ENCODE peak calls at places on chromosomes 4 and X, in four cellular contexts. G is NCI-H446 treated with DMSO at 0.1 percent for 48 hours, C is GM13976, Z is NCI-H1694. I is an unnamed sample.

GRCh38 chr4:128322986-128323385 is 35.4 kb upstream of the PGRMC2 start:
- DNase-seq in G (no peak), C (no peak), Z (no peak), I (no peak)

GRCh38 chr4:169756971-169757574 is 671 bp downstream of the HPF1 start:
- DNase-seq in Z (no peak), C (no peak), G (no peak), I (no peak)

GRCh38 chrX:119150163-119151135 is 22.8 kb upstream of the KIAA1210 start:
- DNase-seq in G (no peak), Z (no peak), C (no peak), I (no peak)

GRCh38 chr4:83083925-83084475 is 30.5 kb downstream of the PLAC8 start:
- DNase-seq in G (no peak), C (no peak), Z (no peak), I (no peak)

GRCh38 chr4:8009710-8010534 is 70.3 kb upstream of the AFAP1 start:
- DNase-seq in Z (no peak), G (no peak), C (no peak), I (no peak)

GRCh38 chrX:13689519-13690211 is 737 bp downstream of the RAB9A start:
- DNase-seq in Z (no peak), G (no peak), C (no peak), I (no peak)

GRCh38 chrX:7139202-7140081 is 8.1 kb upstream of the STS start:
- DNase-seq in G (no peak), C (no peak), Z (no peak), I (no peak)

GRCh38 chr4:157655101-157655818 is 434.7 kb downstream of the GRIA2 start:
- DNase-seq in G (no peak), C (no peak), Z (no peak), I (no peak)

GRCh38 chr4:21790437-21791029 is 158.0 kb downstream of the KCNIP4 start:
- DNase-seq in G (no peak), Z (peak), C (no peak), I (no peak)

GRCh38 chr4:3781193-3781886 is 15.2 kb downstream of the ADRA2C start:
- DNase-seq in C (no peak), G (no peak), Z (no peak), I (no peak)

GRCh38 chr4:172844556-172844955 is 324.1 kb upstream of the GALNT7 start:
- DNase-seq in C (no peak), Z (no peak), G (no peak), I (no peak)

GRCh38 chr4:140136509-140136908 is 17.5 kb downstream of the MAML3 start:
- DNase-seq in Z (no peak), G (no peak), C (no peak), I (no peak)

GRCh38 chr4:2859514-2859913 is 15.9 kb downstream of the ADD1 start:
- DNase-seq in Z (no peak), G (no peak), C (no peak), I (no peak)

GRCh38 chr4:13706130-13706529 is 78.6 kb upstream of the BOD1L1 start:
- DNase-seq in G (peak), C (no peak), Z (peak), I (no peak)

GRCh38 chrX:1592128-1592862 is 891 bp downstream of the AKAP17A start:
- DNase-seq in Z (no peak), C (peak), G (no peak), I (no peak)

GRCh38 chr4:25563071-25563564 is 92.5 kb upstream of the SLC34A2 start:
- DNase-seq in G (no peak), C (no peak), Z (no peak), I (peak)

GRCh38 chrX:71534773-71535544 is 2.1 kb downstream of the OGT start:
- DNase-seq in C (no peak), Z (no peak), G (no peak), I (no peak)

GRCh38 chr4:4696521-4696920 is 154.7 kb upstream of the STX18 start:
- DNase-seq in Z (no peak), C (no peak), G (no peak), I (no peak)

GRCh38 chr4:139018971-139019758 is 3.6 kb downstream of the NOCT start:
- DNase-seq in C (no peak), Z (peak), G (peak), I (peak)

GRCh38 chr4:66681962-66682361 is 863.3 kb downstream of the CENPC start:
- DNase-seq in C (no peak), G (no peak), Z (no peak), I (no peak)

GRCh38 chrX:39857780-39858179 is 240.0 kb downstream of the BCOR start:
- DNase-seq in Z (no peak), G (no peak), C (no peak), I (no peak)

GRCh38 chr4:168667397-168667796 is 170.5 kb downstream of the PALLD start:
- DNase-seq in Z (no peak), C (no peak), G (no peak), I (no peak)

GRCh38 chr4:150510176-150510875 is 71.6 kb upstream of the MAB21L2 start:
- DNase-seq in Z (no peak), C (no peak), G (no peak), I (no peak)

GRCh38 chr4:183354213-183354612 is 32.0 kb upstream of the CLDN24 start:
- DNase-seq in Z (no peak), G (no peak), C (no peak), I (no peak)

GRCh38 chr4:87209696-87210095 is 10.7 kb downstream of the KLHL8 start:
- DNase-seq in Z (no peak), C (peak), G (no peak), I (no peak)

GRCh38 chr4:20252656-20253271 is 1.1 kb downstream of the SLIT2 start:
- DNase-seq in C (peak), Z (no peak), G (no peak), I (no peak)

GRCh38 chrX:12814434-12814833 is 23.2 kb downstream of the PRPS2 start:
- DNase-seq in Z (no peak), C (peak), G (no peak), I (peak)

GRCh38 chrX:124217289-124218251 is 114.9 kb upstream of the TEX13D start:
- DNase-seq in C (no peak), Z (no peak), G (no peak), I (no peak)

GRCh38 chrX:43586855-43587254 is 69.2 kb upstream of the MAOA start:
- DNase-seq in C (no peak), G (no peak), Z (no peak), I (no peak)

GRCh38 chrX:9859711-9860555 is 73.7 kb downstream of the SHROOM2 start:
- DNase-seq in G (no peak), Z (no peak), C (no peak), I (no peak)

GRCh38 chr4:22129454-22130075 is 181.0 kb upstream of the KCNIP4 start:
- DNase-seq in C (no peak), G (no peak), Z (peak), I (no peak)

GRCh38 chrX:51759055-51759454 is 15.8 kb downstream of the GSPT2 start:
- DNase-seq in Z (no peak), G (no peak), C (no peak), I (no peak)

GRCh38 chr4:123830920-123831319 is 434.3 kb downstream of the SPRY1 start:
- DNase-seq in Z (no peak), G (no peak), C (no peak), I (no peak)

GRCh38 chrX:129347291-129347690 is 176.0 kb downstream of the SMARCA1 start:
- DNase-seq in Z (no peak), C (no peak), G (no peak), I (no peak)

GRCh38 chr4:78764498-78764961 is 11.6 kb upstream of the BMP2K start:
- DNase-seq in Z (no peak), C (no peak), G (no peak), I (no peak)

GRCh38 chr4:52873191-52873590 is 11.1 kb downstream of the RASL11B start:
- DNase-seq in C (no peak), Z (no peak), G (no peak), I (no peak)

GRCh38 chr4:108738307-108738706 is 24.5 kb downstream of the ETNPPL start:
- DNase-seq in G (no peak), C (no peak), Z (no peak), I (no peak)

GRCh38 chrX:18353931-18354368 is 538 bp downstream of the SCML2 start:
- DNase-seq in G (no peak), Z (no peak), C (peak), I (no peak)

GRCh38 chrX:6227445-6227820 is 1.2 kb downstream of the NLGN4X start:
- DNase-seq in G (no peak), Z (no peak), C (peak), I (no peak)

I was measured in DMS 273 treated with DMSO at 0.1 percent for 48 hours.